ENCODE peak calls at places on chromosomes 5 and 9, in eight cellular contexts. T, B, W, R, E, U, S and N are unnamed samples.

GRCh38 chr9:1231998-1232919 is 182.1 kb downstream of the DMRT2 start:
- DNase-seq in T (no peak), E (no peak), B (peak; percentile 86), W (no peak), U (no peak), S (peak; percentile 55), R (no peak), N (no peak)

GRCh38 chr5:21646469-21646868 is 1206.7 kb downstream of the CDH12 start:
- DNase-seq in W (no peak), T (no peak), S (no peak), R (no peak), U (no peak), E (no peak), B (no peak), N (no peak)

GRCh38 chr5:36883894-36884462 is 7.4 kb downstream of the NIPBL start:
- DNase-seq in B (no peak), S (no peak), W (no peak), E (no peak), R (no peak), U (no peak), T (no peak), N (no peak)

GRCh38 chr5:166340039-166340438 is 1951.4 kb upstream of the WWC1 start:
- DNase-seq in R (no peak), E (no peak), U (no peak), W (no peak), B (no peak), T (no peak), S (no peak), N (no peak)

GRCh38 chr9:8346291-8346690 is 546.7 kb upstream of the DMAC1 start:
- DNase-seq in U (no peak), E (no peak), T (no peak), R (no peak), S (no peak), W (no peak), B (no peak), N (no peak)

GRCh38 chr9:99075246-99075912 is 29.5 kb upstream of the TGFBR1 start:
- DNase-seq in E (no peak), U (no peak), B (no peak), W (peak; percentile 53), S (no peak), R (no peak), T (no peak), N (no peak)

GRCh38 chr5:35015063-35015462 is 32.7 kb downstream of the AGXT2 start:
- DNase-seq in U (no peak), W (no peak), E (no peak), S (no peak), R (no peak), B (no peak), T (no peak), N (no peak)

GRCh38 chr9:136805207-136805740 is 2.5 kb upstream of the RABL6 start:
- DNase-seq in T (no peak), B (peak; percentile 63), E (no peak), S (no peak), R (no peak), W (no peak), U (no peak), N (no peak)

GRCh38 chr9:104844710-104845109 is 80.8 kb downstream of the NIPSNAP3B start:
- DNase-seq in W (no peak), S (no peak), U (no peak), T (no peak), B (no peak), R (no peak), E (no peak), N (no peak)

GRCh38 chr9:126398403-126399058 is 71.9 kb downstream of the MVB12B start:
- DNase-seq in T (peak; percentile 26), R (peak; percentile 61), W (peak; percentile 62), E (no peak), S (peak; percentile 69), U (peak; percentile 93), B (peak; percentile 86), N (peak; percentile 81)

GRCh38 chr9:27395484-27395921 is 98.6 kb upstream of the EQTN start:
- DNase-seq in S (no peak), E (no peak), U (no peak), R (no peak), W (no peak), T (no peak), B (no peak), N (no peak)

GRCh38 chr9:70389642-70390266 is 24.7 kb downstream of the KLF9 start:
- DNase-seq in E (no peak), R (no peak), T (no peak), S (no peak), B (no peak), U (peak; percentile 15), W (no peak), N (no peak)

GRCh38 chr9:26955222-26955903 is 849 bp upstream of the IFT74 start:
- DNase-seq in S (peak; percentile 21), W (no peak), U (no peak), B (no peak), E (peak; percentile 60), T (peak; percentile 20), R (no peak), N (peak; percentile 31)

GRCh38 chr5:78888580-78889187 is 96.4 kb downstream of the ARSB start:
- DNase-seq in R (no peak), U (no peak), S (no peak), W (no peak), T (no peak), B (peak; percentile 76), E (no peak), N (no peak)

GRCh38 chr9:74122661-74123060 is 374.5 kb upstream of the RORB start:
- DNase-seq in T (no peak), R (no peak), S (no peak), W (no peak), U (no peak), E (no peak), B (no peak), N (peak; percentile 19)

GRCh38 chr5:19179561-19179960 is 808.4 kb downstream of the CDH18 start:
- DNase-seq in T (no peak), R (no peak), S (no peak), B (no peak), E (no peak), U (no peak), W (no peak), N (no peak)

GRCh38 chr5:124179788-124180187 is 566.7 kb downstream of the ZNF608 start:
- DNase-seq in S (no peak), T (no peak), R (no peak), U (no peak), E (no peak), W (no peak), B (no peak), N (no peak)

GRCh38 chr5:157269165-157269671 is 3.3 kb downstream of the CYFIP2 start:
- DNase-seq in E (peak; percentile 47), U (no peak), R (no peak), S (no peak), T (no peak), W (no peak), B (no peak), N (peak; percentile 52)

GRCh38 chr5:145917288-145917687 is 19.1 kb upstream of the SH3RF2 start:
- DNase-seq in T (no peak), E (no peak), U (no peak), W (no peak), B (no peak), S (no peak), R (no peak), N (no peak)

GRCh38 chr5:1065143-1065750 is 46.6 kb downstream of the SLC12A7 start:
- DNase-seq in S (no peak), R (no peak), W (no peak), T (no peak), U (no peak), B (no peak), E (no peak), N (no peak)

GRCh38 chr9:6538666-6539071 is 106.9 kb downstream of the GLDC start:
- DNase-seq in E (no peak), W (no peak), S (no peak), B (no peak), R (no peak), T (no peak), U (no peak), N (no peak)

GRCh38 chr5:116759860-116760644 is 185.4 kb upstream of the SEMA6A start:
- DNase-seq in B (peak; percentile 72), W (no peak), E (no peak), T (no peak), R (no peak), U (no peak), S (no peak), N (no peak)

GRCh38 chr5:80186634-80187033 is 69.2 kb downstream of the SERINC5 start:
- DNase-seq in W (no peak), T (no peak), B (no peak), U (no peak), E (peak; percentile 67), S (peak; percentile 72), R (no peak), N (peak; percentile 42)

GRCh38 chr5:89864941-89865340 is 544.6 kb downstream of the CETN3 start:
- DNase-seq in U (no peak), W (no peak), S (no peak), T (no peak), B (no peak), E (no peak), R (no peak), N (no peak)